ENCODE peak calls at places on chromosomes 7 and 10, in eight cellular contexts. G is epithelial cell of esophagus; V is lower leg skin; I is left cardiac atrium; M is activated CD4-positive, alpha-beta T cell treated with anti-CD3 and anti-CD28 coated beads for 48 hours; W is activated naive CD8-positive, alpha-beta T cell treated with anti-CD3 and anti-CD28 coated beads, Interleukin-2, amount 50 U/mL, for 24 hours; O is HFFc6; P is neuronal stem cell. E is an unnamed sample.
A peak's percentile ranks its signal among the peaks of the same experiment; 100 is the strongest.

GRCh38 chr7:26681819-26682418 is 182.5 kb downstream of the SKAP2 start:
- DNase-seq in G (peak; percentile 40), V (no peak), I (no peak), M (no peak), W (no peak), O (peak; percentile 13), P (no peak), E (peak; percentile 29)

GRCh38 chr10:48493083-48493871 is 111.6 kb downstream of the ARHGAP22 start:
- DNase-seq in G (peak; percentile 58), V (no peak), I (no peak), M (no peak), W (no peak), O (no peak), P (no peak), E (no peak)

GRCh38 chr10:91587710-91588638 is 44.9 kb downstream of the PPP1R3C start:
- DNase-seq in G (peak; percentile 60), V (no peak), I (peak; percentile 29), M (no peak), W (no peak), O (peak; percentile 72), P (no peak), E (peak; percentile 61)

GRCh38 chr10:13787015-13787421 is 200.3 kb downstream of the PRPF18 start:
- DNase-seq in G (peak; percentile 91), V (peak; percentile 33), I (no peak), M (peak; percentile 79), W (peak; percentile 66), O (no peak), P (no peak), E (peak; percentile 86)

GRCh38 chr7:18607025-18607424 is 111.5 kb downstream of the HDAC9 start:
- DNase-seq in G (peak; percentile 52), V (no peak), I (no peak), M (no peak), W (no peak), O (no peak), P (no peak), E (peak; percentile 64)

GRCh38 chr10:35639651-35640311 is 2.3 kb downstream of the FZD8 start:
- DNase-seq in G (peak; percentile 53), V (no peak), I (peak; percentile 43), M (peak; percentile 18), W (peak; percentile 7), O (no peak), P (peak; percentile 43), E (no peak)

GRCh38 chr10:43252785-43253341 is 14.0 kb downstream of the RASGEF1A start:
- DNase-seq in G (no peak), V (no peak), I (peak; percentile 7), M (no peak), W (no peak), O (no peak), P (no peak), E (no peak)

GRCh38 chr10:1196656-1197055 is 140.5 kb downstream of the WDR37 start:
- DNase-seq in G (no peak), V (no peak), I (no peak), M (no peak), W (no peak), O (no peak), P (no peak), E (no peak)

GRCh38 chr7:130793855-130794618 is 60.0 kb upstream of the KLF14 start:
- DNase-seq in G (peak; percentile 26), V (no peak), I (no peak), M (no peak), W (no peak), O (peak; percentile 31), P (no peak), E (peak; percentile 7)

GRCh38 chr10:48390933-48391845 is 84.7 kb downstream of the MAPK8 start:
- DNase-seq in G (peak; percentile 62), V (no peak), I (no peak), M (peak; percentile 25), W (no peak), O (peak; percentile 18), P (no peak), E (peak; percentile 74)

GRCh38 chr10:92541583-92541982 is 32.3 kb downstream of the IDE start:
- DNase-seq in G (no peak), V (no peak), I (no peak), M (no peak), W (no peak), O (no peak), P (no peak), E (no peak)

E was measured in bronchial epithelial cell.